ENCODE peak calls at places on chromosomes 6 and 20, in ten cellular contexts. One of them, this sample, is unnamed. For H3K9me3, the result is how much of the 10 kb centered on the place peaks cover.

GRCh38 chr6:105120570-105120969 is 59.2 kb downstream of the POPDC3 start:
- DNase-seq in AG04450: no peak
- DNase-seq in right lobe of liver: no peak
- DNase-seq in body of pancreas: no peak
- DNase-seq in hepatocyte: no peak
- DNase-seq in fibroblast of lung: no peak
- DNase-seq in psoas muscle: no peak
- DNase-seq in heart left ventricle: no peak
- DNase-seq in naive thymus-derived CD4-positive, alpha-beta T cell: no peak
- DNase-seq in aorta: no peak
- DNase-seq in this sample: no peak

GRCh38 chr6:91506509-91506908 is 919.6 kb upstream of the MAP3K7 start:
- DNase-seq in right lobe of liver: no peak
- DNase-seq in fibroblast of lung: no peak
- DNase-seq in hepatocyte: no peak
- DNase-seq in body of pancreas: no peak
- DNase-seq in AG04450: no peak
- DNase-seq in psoas muscle: no peak
- DNase-seq in heart left ventricle: no peak
- DNase-seq in naive thymus-derived CD4-positive, alpha-beta T cell: no peak
- DNase-seq in aorta: no peak
- DNase-seq in this sample: no peak

GRCh38 chr6:56671651-56672461 is 29.2 kb upstream of the DST start:
- DNase-seq in hepatocyte: peak
- DNase-seq in fibroblast of lung: no peak
- DNase-seq in aorta: peak
- DNase-seq in heart left ventricle: no peak
- DNase-seq in naive thymus-derived CD4-positive, alpha-beta T cell: no peak
- DNase-seq in right lobe of liver: peak
- DNase-seq in AG04450: no peak
- DNase-seq in body of pancreas: peak
- DNase-seq in psoas muscle: peak
- DNase-seq in this sample: peak

GRCh38 chr6:164108869-164109769 is 694.6 kb downstream of the QKI start:
- DNase-seq in body of pancreas: peak
- DNase-seq in hepatocyte: no peak
- DNase-seq in fibroblast of lung: peak
- DNase-seq in right lobe of liver: peak
- DNase-seq in psoas muscle: peak
- DNase-seq in aorta: peak
- DNase-seq in AG04450: no peak
- DNase-seq in naive thymus-derived CD4-positive, alpha-beta T cell: no peak
- DNase-seq in heart left ventricle: peak
- DNase-seq in this sample: no peak

GRCh38 chr6:124066995-124067552 is 263.4 kb downstream of the NKAIN2 start:
- DNase-seq in right lobe of liver: no peak
- DNase-seq in body of pancreas: no peak
- DNase-seq in hepatocyte: no peak
- DNase-seq in naive thymus-derived CD4-positive, alpha-beta T cell: no peak
- DNase-seq in psoas muscle: no peak
- DNase-seq in fibroblast of lung: no peak
- DNase-seq in aorta: no peak
- DNase-seq in AG04450: no peak
- DNase-seq in heart left ventricle: no peak
- DNase-seq in this sample: no peak

GRCh38 chr6:228881-229651 is 63.2 kb upstream of the DUSP22 start:
- DNase-seq in AG04450: no peak
- DNase-seq in hepatocyte: no peak
- DNase-seq in body of pancreas: no peak
- DNase-seq in fibroblast of lung: no peak
- DNase-seq in heart left ventricle: no peak
- DNase-seq in right lobe of liver: no peak
- DNase-seq in psoas muscle: no peak
- DNase-seq in naive thymus-derived CD4-positive, alpha-beta T cell: no peak
- DNase-seq in aorta: no peak
- DNase-seq in this sample: no peak

GRCh38 chr6:105162377-105162776 is 17.4 kb downstream of the POPDC3 start:
- DNase-seq in psoas muscle: peak
- DNase-seq in naive thymus-derived CD4-positive, alpha-beta T cell: no peak
- DNase-seq in AG04450: no peak
- DNase-seq in fibroblast of lung: no peak
- DNase-seq in body of pancreas: no peak
- DNase-seq in aorta: no peak
- DNase-seq in hepatocyte: no peak
- DNase-seq in right lobe of liver: no peak
- DNase-seq in heart left ventricle: no peak
- DNase-seq in this sample: no peak

GRCh38 chr6:118706702-118707101 is 55.3 kb upstream of the CEP85L start:
- DNase-seq in heart left ventricle: no peak
- DNase-seq in naive thymus-derived CD4-positive, alpha-beta T cell: no peak
- DNase-seq in psoas muscle: no peak
- DNase-seq in body of pancreas: no peak
- DNase-seq in right lobe of liver: no peak
- DNase-seq in fibroblast of lung: peak
- DNase-seq in aorta: no peak
- DNase-seq in hepatocyte: no peak
- DNase-seq in AG04450: no peak
- DNase-seq in this sample: peak

GRCh38 chr6:28769626-28770402 is 154.0 kb downstream of the TRIM27 start:
- DNase-seq in AG04450: no peak
- DNase-seq in naive thymus-derived CD4-positive, alpha-beta T cell: no peak
- DNase-seq in body of pancreas: no peak
- DNase-seq in heart left ventricle: no peak
- DNase-seq in right lobe of liver: no peak
- DNase-seq in aorta: no peak
- DNase-seq in psoas muscle: no peak
- DNase-seq in hepatocyte: peak
- DNase-seq in fibroblast of lung: peak
- DNase-seq in this sample: peak
- H3K9me3 ChIP-seq in AG04450: under half
- H3K9me3 ChIP-seq in naive thymus-derived CD4-positive, alpha-beta T cell: under half
- H3K9me3 ChIP-seq in body of pancreas: under half
- H3K9me3 ChIP-seq in heart left ventricle: under half
- H3K9me3 ChIP-seq in right lobe of liver: under half
- H3K9me3 ChIP-seq in aorta: under half
- H3K9me3 ChIP-seq in psoas muscle: under half
- H3K9me3 ChIP-seq in hepatocyte: under half
- H3K9me3 ChIP-seq in fibroblast of lung: under half
- H3K9me3 ChIP-seq in this sample: under half

DNA sequence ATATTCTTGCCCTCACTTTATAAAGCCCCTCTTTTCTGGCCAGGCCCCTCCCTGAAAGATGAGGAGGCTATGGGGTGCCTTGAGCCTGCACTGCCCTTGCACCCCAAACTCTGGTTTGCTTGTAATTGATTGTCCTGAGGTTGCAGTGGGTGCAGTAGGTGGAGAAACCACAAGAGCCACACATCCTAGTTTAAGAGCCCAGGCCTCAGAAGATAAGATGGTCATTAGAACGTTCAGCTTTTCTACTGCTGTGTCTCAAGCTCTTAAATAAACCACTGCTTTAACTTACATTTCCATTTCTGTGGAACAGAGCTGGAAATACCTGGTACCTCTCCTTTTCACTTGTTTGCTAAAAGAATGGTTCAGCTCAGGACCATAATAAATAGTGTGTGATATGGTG is 9.0 kb downstream of the MRAP2 start:
- DNase-seq in heart left ventricle: no peak
- DNase-seq in fibroblast of lung: no peak
- DNase-seq in naive thymus-derived CD4-positive, alpha-beta T cell: no peak
- DNase-seq in body of pancreas: no peak
- DNase-seq in aorta: no peak
- DNase-seq in right lobe of liver: no peak
- DNase-seq in psoas muscle: no peak
- DNase-seq in AG04450: no peak
- DNase-seq in hepatocyte: no peak
- DNase-seq in this sample: no peak
- H3K9me3 ChIP-seq in heart left ventricle: under half
- H3K9me3 ChIP-seq in fibroblast of lung: under half
- H3K9me3 ChIP-seq in naive thymus-derived CD4-positive, alpha-beta T cell: under half
- H3K9me3 ChIP-seq in body of pancreas: under half
- H3K9me3 ChIP-seq in aorta: under half
- H3K9me3 ChIP-seq in right lobe of liver: under half
- H3K9me3 ChIP-seq in psoas muscle: under half
- H3K9me3 ChIP-seq in AG04450: under half
- H3K9me3 ChIP-seq in hepatocyte: under half
- H3K9me3 ChIP-seq in this sample: under half

GRCh38 chr20:29296256-29297230 is 1960.9 kb upstream of the DEFB115 start:
- DNase-seq in body of pancreas: no peak
- DNase-seq in psoas muscle: no peak
- DNase-seq in fibroblast of lung: no peak
- DNase-seq in heart left ventricle: no peak
- DNase-seq in AG04450: no peak
- DNase-seq in aorta: no peak
- DNase-seq in naive thymus-derived CD4-positive, alpha-beta T cell: no peak
- DNase-seq in hepatocyte: no peak
- DNase-seq in right lobe of liver: no peak
- DNase-seq in this sample: no peak

GRCh38 chr20:29299811-29300578 is 1957.5 kb upstream of the DEFB115 start:
- DNase-seq in AG04450: no peak
- DNase-seq in body of pancreas: no peak
- DNase-seq in psoas muscle: no peak
- DNase-seq in naive thymus-derived CD4-positive, alpha-beta T cell: no peak
- DNase-seq in hepatocyte: no peak
- DNase-seq in fibroblast of lung: no peak
- DNase-seq in heart left ventricle: no peak
- DNase-seq in aorta: no peak
- DNase-seq in right lobe of liver: no peak
- DNase-seq in this sample: no peak

GRCh38 chr20:29298759-29299613 is 1958.5 kb upstream of the DEFB115 start:
- DNase-seq in psoas muscle: no peak
- DNase-seq in AG04450: no peak
- DNase-seq in heart left ventricle: no peak
- DNase-seq in hepatocyte: no peak
- DNase-seq in fibroblast of lung: peak
- DNase-seq in aorta: no peak
- DNase-seq in naive thymus-derived CD4-positive, alpha-beta T cell: no peak
- DNase-seq in body of pancreas: no peak
- DNase-seq in right lobe of liver: no peak
- DNase-seq in this sample: no peak

GRCh38 chr20:29298271-29298590 is 1959.2 kb upstream of the DEFB115 start:
- DNase-seq in body of pancreas: no peak
- DNase-seq in naive thymus-derived CD4-positive, alpha-beta T cell: no peak
- DNase-seq in aorta: no peak
- DNase-seq in AG04450: no peak
- DNase-seq in heart left ventricle: no peak
- DNase-seq in hepatocyte: no peak
- DNase-seq in fibroblast of lung: no peak
- DNase-seq in right lobe of liver: no peak
- DNase-seq in psoas muscle: no peak
- DNase-seq in this sample: no peak

DNA sequence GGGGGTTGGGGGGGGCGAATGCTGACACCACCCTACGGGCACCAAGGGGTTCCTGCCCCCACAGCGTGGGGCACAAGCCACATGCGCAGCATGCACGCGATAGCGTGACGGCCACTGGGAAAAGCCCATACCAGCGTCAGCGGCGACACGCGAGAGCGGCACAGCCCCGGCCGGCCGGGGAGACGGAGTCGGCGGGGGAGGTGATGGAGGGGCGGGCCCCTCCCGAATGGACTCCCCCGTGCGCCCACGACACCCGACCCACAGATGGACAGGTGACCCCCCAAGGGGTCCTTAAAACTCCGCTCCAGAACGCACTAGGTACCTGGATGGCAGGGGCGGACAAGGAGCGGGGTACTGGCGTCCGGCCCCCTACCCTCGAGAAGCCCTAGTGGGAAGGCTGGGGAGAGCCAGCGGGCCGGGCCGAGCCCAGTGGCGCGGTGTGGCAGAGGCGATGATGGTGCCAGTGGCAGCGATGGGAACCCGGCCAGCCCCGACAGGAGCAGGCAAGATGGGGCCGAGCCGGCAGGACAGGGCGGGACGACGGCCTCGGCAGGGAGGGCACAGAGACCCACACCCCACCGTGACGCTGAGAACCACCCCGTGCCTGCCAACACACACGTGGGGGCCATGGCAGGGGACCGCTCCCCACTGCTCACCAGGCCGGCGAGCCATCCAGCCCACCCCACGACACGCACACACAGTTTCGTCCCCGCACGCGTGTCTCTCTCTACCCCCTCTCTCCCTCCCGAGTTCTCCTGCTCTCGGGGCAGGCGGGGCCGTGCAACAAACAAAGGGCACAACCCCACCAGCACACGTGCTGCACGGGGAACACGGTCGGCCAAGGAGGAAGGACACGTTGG is 1959.8 kb upstream of the DEFB115 start:
- DNase-seq in naive thymus-derived CD4-positive, alpha-beta T cell: no peak
- DNase-seq in body of pancreas: no peak
- DNase-seq in AG04450: no peak
- DNase-seq in heart left ventricle: no peak
- DNase-seq in hepatocyte: no peak
- DNase-seq in fibroblast of lung: no peak
- DNase-seq in psoas muscle: no peak
- DNase-seq in right lobe of liver: no peak
- DNase-seq in aorta: no peak
- DNase-seq in this sample: no peak
- H3K9me3 ChIP-seq in naive thymus-derived CD4-positive, alpha-beta T cell: under half
- H3K9me3 ChIP-seq in body of pancreas: under half
- H3K9me3 ChIP-seq in AG04450: half or more
- H3K9me3 ChIP-seq in heart left ventricle: under half
- H3K9me3 ChIP-seq in hepatocyte: under half
- H3K9me3 ChIP-seq in fibroblast of lung: under half
- H3K9me3 ChIP-seq in psoas muscle: under half
- H3K9me3 ChIP-seq in right lobe of liver: under half
- H3K9me3 ChIP-seq in aorta: under half
- H3K9me3 ChIP-seq in this sample: under half

GRCh38 chr6:32665621-32666140 is 776 bp downstream of the HLA-DQB1 start:
- DNase-seq in aorta: no peak
- DNase-seq in psoas muscle: no peak
- DNase-seq in heart left ventricle: no peak
- DNase-seq in AG04450: no peak
- DNase-seq in right lobe of liver: no peak
- DNase-seq in hepatocyte: no peak
- DNase-seq in fibroblast of lung: no peak
- DNase-seq in naive thymus-derived CD4-positive, alpha-beta T cell: no peak
- DNase-seq in body of pancreas: no peak
- DNase-seq in this sample: no peak

GRCh38 chr6:32664827-32665362 is 1.6 kb downstream of the HLA-DQB1 start:
- DNase-seq in heart left ventricle: peak
- DNase-seq in body of pancreas: peak
- DNase-seq in naive thymus-derived CD4-positive, alpha-beta T cell: no peak
- DNase-seq in AG04450: no peak
- DNase-seq in right lobe of liver: no peak
- DNase-seq in hepatocyte: no peak
- DNase-seq in psoas muscle: peak
- DNase-seq in fibroblast of lung: no peak
- DNase-seq in aorta: no peak
- DNase-seq in this sample: peak

GRCh38 chr6:32668226-32668747 is 1.8 kb upstream of the HLA-DQB1 start:
- DNase-seq in fibroblast of lung: no peak
- DNase-seq in heart left ventricle: peak
- DNase-seq in psoas muscle: peak
- DNase-seq in right lobe of liver: peak
- DNase-seq in aorta: no peak
- DNase-seq in body of pancreas: peak
- DNase-seq in naive thymus-derived CD4-positive, alpha-beta T cell: no peak
- DNase-seq in hepatocyte: peak
- DNase-seq in AG04450: no peak
- DNase-seq in this sample: peak

GRCh38 chr6:32664354-32664753 is 2.1 kb downstream of the HLA-DQB1 start:
- DNase-seq in hepatocyte: no peak
- DNase-seq in naive thymus-derived CD4-positive, alpha-beta T cell: no peak
- DNase-seq in heart left ventricle: no peak
- DNase-seq in aorta: no peak
- DNase-seq in fibroblast of lung: no peak
- DNase-seq in body of pancreas: no peak
- DNase-seq in right lobe of liver: no peak
- DNase-seq in psoas muscle: peak
- DNase-seq in AG04450: no peak
- DNase-seq in this sample: no peak

GRCh38 chr6:32666420-32667300 is at the start of gene HLA-DQB1:
- DNase-seq in heart left ventricle: peak
- DNase-seq in psoas muscle: no peak
- DNase-seq in right lobe of liver: no peak
- DNase-seq in hepatocyte: peak
- DNase-seq in body of pancreas: peak
- DNase-seq in aorta: no peak
- DNase-seq in fibroblast of lung: no peak
- DNase-seq in AG04450: no peak
- DNase-seq in naive thymus-derived CD4-positive, alpha-beta T cell: no peak
- DNase-seq in this sample: peak
- H3K9me3 ChIP-seq in heart left ventricle: under half
- H3K9me3 ChIP-seq in psoas muscle: under half
- H3K9me3 ChIP-seq in right lobe of liver: under half
- H3K9me3 ChIP-seq in hepatocyte: under half
- H3K9me3 ChIP-seq in body of pancreas: under half
- H3K9me3 ChIP-seq in aorta: under half
- H3K9me3 ChIP-seq in fibroblast of lung: under half
- H3K9me3 ChIP-seq in AG04450: under half
- H3K9me3 ChIP-seq in naive thymus-derived CD4-positive, alpha-beta T cell: under half
- H3K9me3 ChIP-seq in this sample: under half

This sample was measured in cardiac muscle cell.